ENCODE peak calls at places on chromosome 10, in seven cellular contexts. T is endothelial cell; S is kidney tubule cell; A is stimulated activated CD8-positive, alpha-beta memory T cell treated with anti-CD3 and anti-CD28 coated beads, Interleukin-2, amount 100 ng/mL, for 48 hours; Y is choroid plexus epithelial cell; F is NCI-H1092; G is iPS DF 6.9. P is an unnamed sample.
A peak's percentile ranks its signal among the peaks of the same experiment; 100 is the strongest.

GRCh38 chr10:96987842-96988175 is 155.7 kb downstream of the LCOR start:
- DNase-seq in Y (no peak), F (no peak), G (no peak), T (no peak), A (no peak), S (peak; percentile 72), P (no peak)

GRCh38 chr10:93465806-93466675 is 16.1 kb downstream of the MYOF start:
- DNase-seq in S (peak; percentile 99), A (no peak), Y (peak; percentile 91), T (no peak), G (no peak), F (peak; percentile 13), P (no peak)

GRCh38 chr10:75009426-75009825 is 102.0 kb upstream of the SAMD8 start:
- DNase-seq in T (no peak), S (no peak), G (no peak), A (no peak), Y (no peak), F (no peak), P (no peak)

GRCh38 chr10:89861584-89862287 is 160.3 kb downstream of the KIF20B start:
- DNase-seq in A (no peak), S (peak; percentile 63), G (no peak), F (no peak), Y (peak; percentile 52), T (no peak), P (peak; percentile 76)

GRCh38 chr10:3365630-3366029 is 193.0 kb upstream of the PITRM1 start:
- DNase-seq in F (peak; percentile 63), Y (no peak), G (no peak), S (peak; percentile 46), T (no peak), A (no peak), P (no peak)

GRCh38 chr10:109862738-109863137 is 60.6 kb downstream of the XPNPEP1 start:
- DNase-seq in F (no peak), G (no peak), T (no peak), S (no peak), A (no peak), Y (no peak), P (no peak)

GRCh38 chr10:47266602-47267001 is 33.4 kb upstream of the GDF10 start:
- DNase-seq in S (no peak), Y (no peak), T (no peak), A (no peak), G (no peak), F (no peak), P (no peak)

GRCh38 chr10:29691564-29692064 is 56.8 kb upstream of the SVIL start:
- DNase-seq in A (no peak), F (no peak), G (no peak), Y (peak; percentile 62), T (no peak), S (peak; percentile 34), P (peak; percentile 57)

GRCh38 chr10:119025336-119025735 is 4.2 kb upstream of the NANOS1 start:
- DNase-seq in A (no peak), G (no peak), F (peak; percentile 70), Y (peak; percentile 84), S (peak; percentile 92), T (no peak), P (no peak)

GRCh38 chr10:102167861-102168260 is 15.7 kb downstream of the NOLC1 start:
- DNase-seq in Y (no peak), T (no peak), S (no peak), G (no peak), A (no peak), F (no peak), P (no peak)

GRCh38 chr10:75654171-75654772 is 222.8 kb downstream of the LRMDA start:
- DNase-seq in F (no peak), A (no peak), Y (no peak), T (no peak), S (no peak), G (no peak), P (no peak)

GRCh38 chr10:116691544-116692126 is 50.7 kb downstream of the HSPA12A start:
- DNase-seq in F (no peak), S (no peak), T (no peak), A (no peak), G (no peak), Y (no peak), P (no peak)

P was measured in NCI-H524.